ENCODE peak calls at places on chromosome 9, in nine cellular contexts. One of them, this sample, is unnamed.

GRCh38 chr9:5626727-5627634 is 1.9 kb upstream of the RIC1 start:
- DNase-seq in uterus: peak
- DNase-seq in naive thymus-derived CD4-positive, alpha-beta T cell: peak
- DNase-seq in coronary artery: no peak
- DNase-seq in fibroblast of the aortic adventitia: peak
- DNase-seq in foreskin fibroblast: peak
- DNase-seq in CD4-positive, alpha-beta memory T cell: peak
- DNase-seq in neuronal stem cell: no peak
- DNase-seq in H7: no peak
- DNase-seq in this sample: peak

GRCh38 chr9:103082494-103082893 is 87.4 kb downstream of the CYLC2 start:
- DNase-seq in uterus: no peak
- DNase-seq in naive thymus-derived CD4-positive, alpha-beta T cell: no peak
- DNase-seq in coronary artery: no peak
- DNase-seq in fibroblast of the aortic adventitia: no peak
- DNase-seq in foreskin fibroblast: no peak
- DNase-seq in CD4-positive, alpha-beta memory T cell: no peak
- DNase-seq in neuronal stem cell: no peak
- DNase-seq in H7: no peak
- DNase-seq in this sample: no peak

GRCh38 chr9:128523199-128523925 is 18.8 kb downstream of the GLE1 start:
- DNase-seq in uterus: peak
- DNase-seq in naive thymus-derived CD4-positive, alpha-beta T cell: no peak
- DNase-seq in coronary artery: no peak
- DNase-seq in fibroblast of the aortic adventitia: peak
- DNase-seq in foreskin fibroblast: peak
- DNase-seq in CD4-positive, alpha-beta memory T cell: no peak
- DNase-seq in neuronal stem cell: no peak
- DNase-seq in H7: peak
- DNase-seq in this sample: peak

GRCh38 chr9:95336281-95336680 is 18.8 kb upstream of the FANCC start:
- DNase-seq in uterus: no peak
- DNase-seq in naive thymus-derived CD4-positive, alpha-beta T cell: no peak
- DNase-seq in coronary artery: no peak
- DNase-seq in fibroblast of the aortic adventitia: peak
- DNase-seq in foreskin fibroblast: peak
- DNase-seq in CD4-positive, alpha-beta memory T cell: no peak
- DNase-seq in neuronal stem cell: no peak
- DNase-seq in H7: peak
- DNase-seq in this sample: no peak

GRCh38 chr9:114720296-114720695 is 38.3 kb upstream of the TEX48 start:
- DNase-seq in uterus: no peak
- DNase-seq in naive thymus-derived CD4-positive, alpha-beta T cell: no peak
- DNase-seq in coronary artery: no peak
- DNase-seq in fibroblast of the aortic adventitia: peak
- DNase-seq in foreskin fibroblast: peak
- DNase-seq in CD4-positive, alpha-beta memory T cell: no peak
- DNase-seq in neuronal stem cell: no peak
- DNase-seq in H7: no peak
- DNase-seq in this sample: peak

GRCh38 chr9:115254781-115255180 is 136.8 kb upstream of the TNC start:
- DNase-seq in uterus: no peak
- DNase-seq in naive thymus-derived CD4-positive, alpha-beta T cell: no peak
- DNase-seq in coronary artery: no peak
- DNase-seq in fibroblast of the aortic adventitia: no peak
- DNase-seq in foreskin fibroblast: peak
- DNase-seq in CD4-positive, alpha-beta memory T cell: no peak
- DNase-seq in neuronal stem cell: no peak
- DNase-seq in H7: no peak
- DNase-seq in this sample: peak

GRCh38 chr9:135864447-135865049 is 42.8 kb downstream of the CAMSAP1 start:
- DNase-seq in uterus: peak
- DNase-seq in naive thymus-derived CD4-positive, alpha-beta T cell: peak
- DNase-seq in coronary artery: no peak
- DNase-seq in fibroblast of the aortic adventitia: peak
- DNase-seq in foreskin fibroblast: peak
- DNase-seq in CD4-positive, alpha-beta memory T cell: peak
- DNase-seq in neuronal stem cell: peak
- DNase-seq in H7: peak
- DNase-seq in this sample: peak

GRCh38 chr9:130651221-130651620 is 13.2 kb upstream of the PRDM12 start:
- DNase-seq in uterus: no peak
- DNase-seq in naive thymus-derived CD4-positive, alpha-beta T cell: no peak
- DNase-seq in coronary artery: no peak
- DNase-seq in fibroblast of the aortic adventitia: no peak
- DNase-seq in foreskin fibroblast: no peak
- DNase-seq in CD4-positive, alpha-beta memory T cell: no peak
- DNase-seq in neuronal stem cell: no peak
- DNase-seq in H7: peak
- DNase-seq in this sample: no peak

GRCh38 chr9:94623253-94623652 is 16.1 kb downstream of the FBP1 start:
- DNase-seq in uterus: no peak
- DNase-seq in naive thymus-derived CD4-positive, alpha-beta T cell: no peak
- DNase-seq in coronary artery: no peak
- DNase-seq in fibroblast of the aortic adventitia: no peak
- DNase-seq in foreskin fibroblast: no peak
- DNase-seq in CD4-positive, alpha-beta memory T cell: no peak
- DNase-seq in neuronal stem cell: peak
- DNase-seq in H7: peak
- DNase-seq in this sample: no peak

GRCh38 chr9:131845286-131846011 is 105.6 kb upstream of the RAPGEF1 start:
- DNase-seq in uterus: no peak
- DNase-seq in naive thymus-derived CD4-positive, alpha-beta T cell: no peak
- DNase-seq in coronary artery: no peak
- DNase-seq in fibroblast of the aortic adventitia: no peak
- DNase-seq in foreskin fibroblast: no peak
- DNase-seq in CD4-positive, alpha-beta memory T cell: no peak
- DNase-seq in neuronal stem cell: no peak
- DNase-seq in H7: no peak
- DNase-seq in this sample: no peak

GRCh38 chr9:3401556-3401955 is 124.2 kb downstream of the RFX3 start:
- DNase-seq in uterus: no peak
- DNase-seq in naive thymus-derived CD4-positive, alpha-beta T cell: no peak
- DNase-seq in coronary artery: no peak
- DNase-seq in fibroblast of the aortic adventitia: no peak
- DNase-seq in foreskin fibroblast: no peak
- DNase-seq in CD4-positive, alpha-beta memory T cell: no peak
- DNase-seq in neuronal stem cell: peak
- DNase-seq in H7: no peak
- DNase-seq in this sample: no peak

GRCh38 chr9:95876595-95876994 is 1.1 kb downstream of the ERCC6L2 start:
- DNase-seq in uterus: no peak
- DNase-seq in naive thymus-derived CD4-positive, alpha-beta T cell: no peak
- DNase-seq in coronary artery: no peak
- DNase-seq in fibroblast of the aortic adventitia: peak
- DNase-seq in foreskin fibroblast: peak
- DNase-seq in CD4-positive, alpha-beta memory T cell: no peak
- DNase-seq in neuronal stem cell: no peak
- DNase-seq in H7: no peak
- DNase-seq in this sample: peak

GRCh38 chr9:85742630-85742928 is 825 bp upstream of the AGTPBP1 start:
- DNase-seq in uterus: no peak
- DNase-seq in naive thymus-derived CD4-positive, alpha-beta T cell: no peak
- DNase-seq in coronary artery: no peak
- DNase-seq in fibroblast of the aortic adventitia: peak
- DNase-seq in foreskin fibroblast: peak
- DNase-seq in CD4-positive, alpha-beta memory T cell: no peak
- DNase-seq in neuronal stem cell: no peak
- DNase-seq in H7: no peak
- DNase-seq in this sample: peak

GRCh38 chr9:74748966-74749365 is 138.8 kb downstream of the TRPM6 start:
- DNase-seq in uterus: no peak
- DNase-seq in naive thymus-derived CD4-positive, alpha-beta T cell: no peak
- DNase-seq in coronary artery: no peak
- DNase-seq in fibroblast of the aortic adventitia: no peak
- DNase-seq in foreskin fibroblast: no peak
- DNase-seq in CD4-positive, alpha-beta memory T cell: no peak
- DNase-seq in neuronal stem cell: no peak
- DNase-seq in H7: no peak
- DNase-seq in this sample: no peak

GRCh38 chr9:93990448-93990847 is 35.3 kb upstream of the BARX1 start:
- DNase-seq in uterus: no peak
- DNase-seq in naive thymus-derived CD4-positive, alpha-beta T cell: no peak
- DNase-seq in coronary artery: no peak
- DNase-seq in fibroblast of the aortic adventitia: no peak
- DNase-seq in foreskin fibroblast: no peak
- DNase-seq in CD4-positive, alpha-beta memory T cell: no peak
- DNase-seq in neuronal stem cell: no peak
- DNase-seq in H7: no peak
- DNase-seq in this sample: no peak

DNA sequence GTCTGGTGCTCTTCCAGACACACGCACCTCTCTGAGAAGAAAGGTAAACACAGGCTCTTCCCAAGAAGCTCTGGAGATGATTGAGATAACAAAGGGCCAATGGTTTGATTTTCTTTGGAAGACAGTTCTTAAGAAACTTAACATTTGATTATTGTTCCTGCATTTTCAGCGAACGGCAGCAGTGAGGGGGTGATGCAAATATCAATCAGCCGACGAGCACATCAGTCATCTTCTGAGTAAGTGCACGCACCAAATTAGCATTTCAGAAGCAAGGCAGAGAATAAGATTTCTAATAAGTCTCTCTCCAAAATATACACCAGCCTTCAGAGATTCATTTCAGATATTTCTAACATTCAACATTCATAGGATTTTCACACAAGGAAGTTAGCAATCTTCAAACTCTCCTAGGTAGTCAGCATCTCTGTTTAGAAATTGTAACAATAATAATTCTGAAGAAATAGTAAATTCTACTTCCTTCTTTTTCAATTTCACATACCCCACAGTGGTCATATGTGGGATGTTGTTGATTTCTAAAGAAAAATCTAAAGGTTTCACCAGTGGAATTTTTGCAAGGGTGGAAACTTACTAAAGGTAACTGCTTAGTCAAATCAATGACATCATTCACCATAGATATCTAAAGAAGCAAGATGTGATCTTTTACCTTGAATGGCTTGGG is 250.3 kb downstream of the SEC61B start:
- DNase-seq in uterus: no peak
- DNase-seq in naive thymus-derived CD4-positive, alpha-beta T cell: no peak
- DNase-seq in coronary artery: no peak
- DNase-seq in fibroblast of the aortic adventitia: no peak
- DNase-seq in foreskin fibroblast: no peak
- DNase-seq in CD4-positive, alpha-beta memory T cell: no peak
- DNase-seq in neuronal stem cell: no peak
- DNase-seq in H7: no peak
- DNase-seq in this sample: no peak
- H3K4me3 ChIP-seq in uterus: no peak
- H3K4me3 ChIP-seq in naive thymus-derived CD4-positive, alpha-beta T cell: no peak
- H3K4me3 ChIP-seq in coronary artery: no peak
- H3K4me3 ChIP-seq in fibroblast of the aortic adventitia: no peak
- H3K4me3 ChIP-seq in foreskin fibroblast: no peak
- H3K4me3 ChIP-seq in CD4-positive, alpha-beta memory T cell: no peak
- H3K4me3 ChIP-seq in neuronal stem cell: no peak
- H3K4me3 ChIP-seq in H7: no peak
- H3K4me3 ChIP-seq in this sample: no peak

DNA sequence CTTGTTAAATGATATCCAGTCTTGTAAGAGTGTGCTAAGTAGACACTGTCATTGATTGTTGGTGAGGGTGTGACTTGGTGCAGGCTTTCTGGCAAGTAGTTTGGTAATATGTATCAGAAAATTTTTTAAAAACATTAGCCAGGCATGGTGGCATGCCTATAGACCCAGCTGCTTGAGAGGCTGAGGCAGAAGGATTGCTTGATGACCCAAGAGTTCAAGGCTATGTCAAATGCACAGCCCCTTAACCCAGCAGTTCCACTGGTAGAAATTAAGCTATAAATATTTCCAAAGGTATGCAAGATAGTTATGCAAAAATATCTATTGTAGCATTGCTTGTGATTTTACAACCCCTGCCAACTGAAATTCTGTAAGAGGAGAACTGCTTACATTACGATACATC is 24.2 kb downstream of the ZBTB43 start:
- DNase-seq in uterus: no peak
- DNase-seq in naive thymus-derived CD4-positive, alpha-beta T cell: no peak
- DNase-seq in coronary artery: no peak
- DNase-seq in fibroblast of the aortic adventitia: no peak
- DNase-seq in foreskin fibroblast: no peak
- DNase-seq in CD4-positive, alpha-beta memory T cell: no peak
- DNase-seq in neuronal stem cell: no peak
- DNase-seq in H7: no peak
- DNase-seq in this sample: no peak
- H3K4me3 ChIP-seq in uterus: no peak
- H3K4me3 ChIP-seq in naive thymus-derived CD4-positive, alpha-beta T cell: no peak
- H3K4me3 ChIP-seq in coronary artery: no peak
- H3K4me3 ChIP-seq in fibroblast of the aortic adventitia: no peak
- H3K4me3 ChIP-seq in foreskin fibroblast: no peak
- H3K4me3 ChIP-seq in CD4-positive, alpha-beta memory T cell: no peak
- H3K4me3 ChIP-seq in neuronal stem cell: no peak
- H3K4me3 ChIP-seq in H7: no peak
- H3K4me3 ChIP-seq in this sample: no peak

DNA sequence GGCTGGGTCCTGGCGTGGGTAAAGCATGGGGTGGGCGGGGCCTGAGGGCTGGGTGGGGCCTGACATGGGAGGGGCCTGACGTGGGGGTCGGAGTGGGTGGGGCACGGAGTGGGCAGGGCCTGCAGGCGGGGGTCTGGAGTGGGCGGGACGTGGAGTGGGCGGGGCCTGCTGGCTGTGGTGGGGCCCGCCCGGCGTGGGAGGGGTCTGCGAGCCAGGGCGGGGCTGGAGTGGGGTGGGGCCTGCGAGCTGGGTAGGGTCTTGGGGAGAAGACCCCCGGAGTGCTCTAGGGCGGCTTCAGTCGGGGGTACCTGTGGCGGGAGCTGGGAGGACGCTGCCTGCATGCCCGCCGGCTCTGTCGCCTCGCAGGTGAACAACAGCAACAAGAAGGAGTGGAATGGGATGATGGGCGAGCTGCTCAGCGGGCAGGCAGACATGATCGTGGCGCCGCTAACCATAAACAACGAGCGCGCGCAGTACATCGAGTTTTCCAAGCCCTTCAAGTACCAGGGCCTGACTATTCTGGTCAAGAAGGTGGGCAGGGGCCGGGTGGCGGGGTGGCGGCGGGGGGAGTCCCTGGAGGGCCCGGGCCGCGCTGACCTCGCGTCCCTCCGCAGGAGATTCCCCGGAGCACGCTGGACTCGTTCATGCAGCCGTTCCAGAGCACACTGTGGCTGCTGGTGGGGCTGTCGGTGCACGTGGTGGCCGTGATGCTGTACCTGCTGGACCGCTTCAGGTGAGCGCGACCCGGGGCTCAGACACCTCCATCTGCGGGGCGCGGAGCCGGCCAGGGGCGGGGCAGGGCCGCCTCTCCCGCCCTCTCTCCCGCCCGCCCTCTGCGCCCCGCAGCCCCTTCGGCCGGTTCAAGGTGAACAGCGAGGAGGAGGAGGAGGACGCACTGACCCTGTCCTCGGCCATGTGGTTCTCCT is 8.0 kb downstream of the LRRC26 start:
- DNase-seq in uterus: no peak
- DNase-seq in naive thymus-derived CD4-positive, alpha-beta T cell: no peak
- DNase-seq in coronary artery: no peak
- DNase-seq in fibroblast of the aortic adventitia: no peak
- DNase-seq in foreskin fibroblast: no peak
- DNase-seq in CD4-positive, alpha-beta memory T cell: no peak
- DNase-seq in neuronal stem cell: no peak
- DNase-seq in H7: peak
- DNase-seq in this sample: no peak
- H3K4me3 ChIP-seq in uterus: no peak
- H3K4me3 ChIP-seq in naive thymus-derived CD4-positive, alpha-beta T cell: no peak
- H3K4me3 ChIP-seq in coronary artery: peak
- H3K4me3 ChIP-seq in fibroblast of the aortic adventitia: no peak
- H3K4me3 ChIP-seq in foreskin fibroblast: no peak
- H3K4me3 ChIP-seq in CD4-positive, alpha-beta memory T cell: no peak
- H3K4me3 ChIP-seq in neuronal stem cell: no peak
- H3K4me3 ChIP-seq in H7: peak
- H3K4me3 ChIP-seq in this sample: no peak

GRCh38 chr9:13128266-13128825 is 151.1 kb downstream of the MPDZ start:
- DNase-seq in uterus: no peak
- DNase-seq in naive thymus-derived CD4-positive, alpha-beta T cell: no peak
- DNase-seq in coronary artery: no peak
- DNase-seq in fibroblast of the aortic adventitia: peak
- DNase-seq in foreskin fibroblast: peak
- DNase-seq in CD4-positive, alpha-beta memory T cell: no peak
- DNase-seq in neuronal stem cell: no peak
- DNase-seq in H7: no peak
- DNase-seq in this sample: peak
- H3K4me3 ChIP-seq in uterus: no peak
- H3K4me3 ChIP-seq in naive thymus-derived CD4-positive, alpha-beta T cell: no peak
- H3K4me3 ChIP-seq in coronary artery: no peak
- H3K4me3 ChIP-seq in fibroblast of the aortic adventitia: no peak
- H3K4me3 ChIP-seq in foreskin fibroblast: no peak
- H3K4me3 ChIP-seq in CD4-positive, alpha-beta memory T cell: no peak
- H3K4me3 ChIP-seq in neuronal stem cell: no peak
- H3K4me3 ChIP-seq in H7: no peak
- H3K4me3 ChIP-seq in this sample: no peak

This sample was measured in fibroblast of mammary gland.